ENCODE peak calls at places on chromosomes 12 and 14, in six cellular contexts. U, D, Z, R, E and T are unnamed samples.

GRCh38 chr12:25830456-25830855 is 128.0 kb upstream of the RASSF8 start:
- DNase-seq in Z (no peak), E (peak), R (no peak), D (no peak), U (no peak), T (no peak)

GRCh38 chr12:16756833-16757552 is 151.0 kb upstream of the LMO3 start:
- DNase-seq in D (no peak), U (no peak), E (no peak), Z (peak), R (no peak), T (no peak)

GRCh38 chr12:50581226-50582184 is 76.7 kb downstream of the DIP2B start:
- DNase-seq in Z (no peak), E (peak), U (no peak), D (peak), R (peak), T (no peak)

GRCh38 chr12:115305867-115306266 is 621.9 kb upstream of the TBX3 start:
- DNase-seq in E (no peak), D (no peak), Z (no peak), R (no peak), U (no peak), T (no peak)

GRCh38 chr12:3218150-3218845 is 141.1 kb downstream of the TSPAN9 start:
- DNase-seq in E (no peak), D (peak), U (no peak), R (peak), Z (no peak), T (no peak)

GRCh38 chr14:37791384-37792036 is 196.1 kb downstream of the TTC6 start:
- DNase-seq in D (no peak), Z (no peak), U (no peak), R (no peak), E (no peak), T (no peak)

GRCh38 chr12:12915654-12916053 is 24.3 kb downstream of the GPRC5A start:
- DNase-seq in D (no peak), U (peak), R (no peak), E (no peak), Z (no peak), T (peak)

GRCh38 chr12:674272-674781 is 11.1 kb upstream of the NINJ2 start:
- DNase-seq in E (no peak), Z (no peak), R (no peak), U (no peak), D (peak), T (no peak)

GRCh38 chr14:23559010-23559920 is 3.2 kb downstream of the THTPA start:
- DNase-seq in E (peak), U (peak), Z (peak), D (peak), R (peak), T (peak)

GRCh38 chr12:32159925-32160324 is 53.3 kb downstream of the BICD1 start:
- DNase-seq in D (peak), E (no peak), R (no peak), U (no peak), Z (no peak), T (no peak)

GRCh38 chr14:104546591-104547309 is 32.8 kb upstream of the C14orf180 start:
- DNase-seq in D (no peak), U (peak), R (no peak), Z (no peak), E (no peak), T (no peak)

DNA sequence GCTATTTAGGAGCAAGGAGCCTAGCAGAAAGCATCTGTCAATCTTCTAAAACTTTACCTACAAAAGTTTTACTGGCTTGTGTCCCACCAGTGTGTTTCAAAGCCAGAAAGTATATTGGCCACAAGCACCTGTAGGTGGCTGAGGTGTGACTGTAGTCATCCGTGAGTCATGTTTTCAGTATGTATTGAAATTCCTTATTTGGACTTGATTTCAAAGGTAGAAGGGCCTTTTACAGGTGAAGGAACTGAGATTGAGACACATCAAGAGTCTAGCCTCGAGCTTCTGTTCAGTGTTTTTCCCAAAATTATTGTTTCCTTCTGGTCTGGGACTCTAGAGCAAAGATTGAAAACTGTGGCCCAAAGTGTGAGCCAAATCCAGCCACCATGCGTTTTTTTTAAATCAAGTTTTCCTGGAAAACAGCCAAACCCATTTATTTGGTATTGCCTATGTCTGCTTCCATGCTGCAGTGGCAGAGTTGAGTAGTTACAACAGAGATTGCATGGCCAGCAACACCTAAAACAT is 195.3 kb upstream of the BCL2L14 start:
- DNase-seq in D (no peak), R (peak), E (peak), U (no peak), Z (no peak), T (no peak)
- H4K91ac ChIP-seq in D (no peak), R (no peak), E (no peak), U (no peak), Z (no peak), T (no peak)

DNA sequence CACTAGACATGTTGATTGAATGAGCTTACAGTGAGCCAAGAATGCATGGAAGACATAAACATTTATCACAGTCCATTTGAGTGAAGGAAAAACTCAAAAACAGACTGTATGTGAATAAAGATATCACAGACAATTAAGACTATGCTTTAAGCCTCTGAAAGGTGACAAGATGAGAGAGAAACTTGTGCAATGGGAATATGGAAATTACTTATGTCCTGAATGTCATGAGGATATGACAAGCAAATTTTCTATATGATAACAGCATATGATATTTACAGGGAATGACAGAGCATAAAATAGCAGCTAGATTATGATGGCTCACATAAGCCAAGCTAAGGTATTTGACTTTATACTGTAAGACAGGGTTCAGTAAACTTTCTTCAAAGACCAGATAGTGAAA is 1153.1 kb upstream of the USP15 start:
- DNase-seq in R (no peak), Z (no peak), U (no peak), D (no peak), E (no peak), T (no peak)
- H4K91ac ChIP-seq in R (no peak), Z (no peak), U (no peak), D (no peak), E (no peak), T (no peak)

GRCh38 chr14:70881549-70882174 is 25.6 kb upstream of the PCNX1 start:
- DNase-seq in Z (no peak), D (no peak), R (no peak), U (no peak), E (no peak), T (no peak)
- H4K91ac ChIP-seq in Z (no peak), D (no peak), R (no peak), U (no peak), E (no peak), T (no peak)

DNA sequence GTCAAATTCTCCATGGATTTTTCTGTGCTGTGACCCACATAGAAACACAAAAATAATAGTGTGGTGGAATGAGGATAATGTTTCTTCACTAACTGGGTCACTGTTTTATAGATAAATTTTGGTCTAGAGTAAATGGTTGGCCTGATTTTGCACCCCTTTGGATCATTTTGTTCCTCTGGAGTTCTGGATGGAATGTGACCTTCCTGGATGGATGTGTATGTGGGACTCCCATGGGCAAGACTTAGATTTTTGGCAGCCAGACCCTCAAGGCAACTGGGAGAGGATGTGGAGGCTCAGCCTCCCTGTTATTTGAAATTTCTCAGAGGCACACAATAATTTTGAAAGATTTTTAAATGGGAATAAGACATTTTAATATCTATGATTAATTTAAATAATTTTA is 52.8 kb upstream of the RNU6-8 start:
- DNase-seq in D (no peak), U (no peak), E (no peak), R (no peak), Z (no peak), T (no peak)
- H4K91ac ChIP-seq in D (no peak), U (no peak), E (peak), R (no peak), Z (no peak), T (no peak)

GRCh38 chr14:103442288-103442687 is 57.1 kb downstream of the MARK3 start:
- DNase-seq in D (peak), R (no peak), U (no peak), E (peak), Z (no peak), T (no peak)
- H4K91ac ChIP-seq in D (no peak), R (no peak), U (no peak), E (no peak), Z (no peak), T (no peak)

GRCh38 chr14:50775357-50775756 is 55.6 kb downstream of the NIN start:
- DNase-seq in U (no peak), E (peak), D (peak), Z (no peak), R (peak), T (no peak)

GRCh38 chr14:50774542-50775267 is 56.3 kb downstream of the NIN start:
- DNase-seq in D (peak), Z (no peak), R (peak), E (no peak), U (no peak), T (no peak)

GRCh38 chr14:50778757-50779483 is 52.0 kb downstream of the NIN start:
- DNase-seq in R (no peak), Z (no peak), E (no peak), U (no peak), D (peak), T (no peak)

GRCh38 chr14:50773632-50774541 is 57.1 kb downstream of the NIN start:
- DNase-seq in U (peak), E (peak), D (peak), Z (peak), R (peak), T (peak)

DNA sequence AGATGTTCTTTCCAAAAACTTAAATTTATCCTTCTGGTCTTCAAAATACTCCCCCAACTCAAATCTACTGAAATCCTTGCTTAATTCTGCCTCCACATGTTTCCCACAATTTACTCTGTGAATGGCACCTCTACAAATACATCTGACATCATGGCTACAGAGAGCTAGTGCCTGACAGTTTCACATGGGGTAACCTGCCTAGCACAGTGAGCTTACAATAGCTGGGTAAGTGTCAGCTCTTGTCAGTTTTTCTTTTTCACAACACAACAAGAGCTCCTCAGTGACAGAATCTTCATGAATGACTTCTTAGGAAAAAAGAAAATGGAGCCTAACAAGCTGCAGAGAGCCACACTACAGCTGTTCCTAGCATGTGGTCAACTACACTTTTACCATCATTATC is 54.4 kb downstream of the NIN start:
- DNase-seq in D (no peak), U (no peak), R (no peak), Z (no peak), E (no peak), T (no peak)
- H4K91ac ChIP-seq in D (peak), U (no peak), R (no peak), Z (no peak), E (no peak), T (no peak)

DNA sequence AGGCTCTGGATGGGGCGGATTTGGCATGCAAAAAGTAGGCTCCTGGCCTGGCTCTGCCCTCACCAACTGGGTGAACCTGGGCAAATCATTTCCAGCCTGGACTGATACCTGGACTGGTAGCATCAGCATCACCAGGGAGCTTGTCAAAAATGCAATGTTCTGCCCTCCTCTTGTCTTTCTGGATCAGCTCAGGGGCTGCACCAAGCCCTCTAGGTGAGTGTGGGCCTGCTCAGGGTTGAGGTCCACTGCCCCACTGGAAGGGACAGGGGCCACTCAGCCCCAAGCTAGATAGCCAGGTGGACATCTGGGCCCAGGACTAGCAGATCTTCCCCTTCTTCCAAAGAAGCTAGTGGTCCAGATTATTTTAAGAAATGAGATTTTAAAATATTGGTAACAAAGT is 99.6 kb downstream of the RBM19 start:
- DNase-seq in Z (no peak), D (no peak), R (no peak), E (no peak), U (no peak), T (no peak)
- H4K91ac ChIP-seq in Z (no peak), D (no peak), R (no peak), E (no peak), U (no peak), T (no peak)

GRCh38 chr12:121499929-121500793 is 80.7 kb downstream of the KDM2B start:
- DNase-seq in U (peak), E (peak), Z (peak), D (peak), R (peak), T (peak)
- H4K91ac ChIP-seq in U (no peak), E (no peak), Z (no peak), D (no peak), R (no peak), T (no peak)

GRCh38 chr14:61484011-61484410 is 162.6 kb downstream of the PRKCH start:
- DNase-seq in U (no peak), Z (no peak), D (no peak), R (no peak), E (peak), T (no peak)

GRCh38 chr14:61485670-61486069 is 164.3 kb downstream of the PRKCH start:
- DNase-seq in E (no peak), U (no peak), Z (no peak), D (no peak), R (no peak), T (no peak)

GRCh38 chr14:61483477-61483876 is 162.1 kb downstream of the PRKCH start:
- DNase-seq in U (no peak), E (no peak), Z (no peak), D (no peak), R (no peak), T (no peak)

GRCh38 chr14:61486930-61487495 is 165.6 kb downstream of the PRKCH start:
- DNase-seq in U (no peak), E (peak), D (no peak), R (no peak), Z (no peak), T (no peak)

DNA sequence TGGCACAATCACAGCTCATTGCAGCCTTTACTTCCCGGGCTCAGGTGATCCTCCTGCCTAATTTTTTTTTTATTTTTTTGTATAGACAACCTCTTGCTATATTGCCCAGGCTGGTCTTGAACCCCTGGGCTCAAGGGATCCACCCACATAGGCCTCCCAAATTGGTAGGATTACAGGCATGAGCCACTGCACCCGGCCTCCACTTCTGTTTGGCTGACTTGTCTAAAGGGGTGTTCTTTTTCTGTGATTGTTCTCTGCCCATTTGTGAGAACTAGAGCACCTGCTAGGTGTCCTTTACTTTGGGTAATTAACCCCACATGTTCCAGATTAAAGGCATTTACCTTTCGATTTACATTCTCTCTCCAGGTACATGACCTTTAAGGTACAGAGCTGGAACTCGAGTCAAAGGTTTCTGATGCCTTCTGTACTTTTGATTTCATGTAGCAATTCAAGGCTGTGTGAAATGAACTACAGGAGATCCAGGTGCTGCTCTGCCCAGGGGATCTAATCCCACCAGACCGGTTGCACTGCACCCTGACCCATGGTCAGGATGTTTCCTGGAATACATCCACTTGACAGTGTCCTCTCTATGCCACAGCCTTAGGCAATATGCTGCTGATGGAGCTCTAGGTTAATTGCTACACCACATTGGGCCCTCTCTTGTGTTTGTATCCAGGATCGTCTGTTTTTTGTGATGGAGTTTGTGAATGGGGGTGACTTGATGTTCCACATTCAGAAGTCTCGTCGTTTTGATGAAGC is 163.6 kb downstream of the PRKCH start:
- DNase-seq in E (peak), Z (no peak), D (no peak), U (no peak), R (no peak), T (no peak)
- H4K91ac ChIP-seq in E (peak), Z (no peak), D (peak), U (no peak), R (no peak), T (no peak)